ENCODE peak calls at places on chromosome 4, in five cellular contexts. C is endodermal cell, S is ovary, Q is mammary epithelial cell, J is prostate gland. O is an unnamed sample.

GRCh38 chr4:152168960-152169616 is 366.8 kb downstream of the FBXW7 start:
- DNase-seq in C (peak), S (no peak), Q (no peak), J (no peak), O (no peak)

GRCh38 chr4:173074501-173074946 is 94.1 kb upstream of the GALNT7 start:
- DNase-seq in C (peak), S (no peak), Q (peak), J (no peak), O (peak)

GRCh38 chr4:39963656-39964055 is 14.1 kb downstream of the PDS5A start:
- DNase-seq in C (no peak), S (no peak), Q (no peak), J (no peak), O (no peak)

GRCh38 chr4:72418458-72418857 is 150.6 kb downstream of the ADAMTS3 start:
- DNase-seq in C (no peak), S (peak), Q (peak), J (no peak), O (peak)

GRCh38 chr4:40800064-40800463 is 50.3 kb downstream of the NSUN7 start:
- DNase-seq in C (no peak), S (no peak), Q (no peak), J (no peak), O (no peak)

GRCh38 chr4:51836531-51836930 is 6.4 kb upstream of the DCUN1D4 start:
- DNase-seq in C (no peak), S (no peak), Q (no peak), J (no peak), O (no peak)

GRCh38 chr4:79292008-79292407 is 33.9 kb downstream of the NAA11 start:
- DNase-seq in C (no peak), S (no peak), Q (no peak), J (no peak), O (no peak)

GRCh38 chr4:84985952-84986351 is 19.5 kb upstream of the WDFY3 start:
- DNase-seq in C (no peak), S (no peak), Q (peak), J (no peak), O (no peak)

GRCh38 chr4:177453116-177453515 is 10.9 kb upstream of the AGA start:
- DNase-seq in C (no peak), S (no peak), Q (no peak), J (no peak), O (no peak)

GRCh38 chr4:39713691-39714090 is 15.8 kb downstream of the UBE2K start:
- DNase-seq in C (no peak), S (no peak), Q (no peak), J (no peak), O (no peak)

GRCh38 chr4:46975144-46975543 is 18.2 kb downstream of the GABRA4 start:
- DNase-seq in C (no peak), S (no peak), Q (no peak), J (no peak), O (no peak)
- H3K27ac ChIP-seq in C (no peak), S (no peak), Q (no peak), J (no peak), O (no peak)

DNA sequence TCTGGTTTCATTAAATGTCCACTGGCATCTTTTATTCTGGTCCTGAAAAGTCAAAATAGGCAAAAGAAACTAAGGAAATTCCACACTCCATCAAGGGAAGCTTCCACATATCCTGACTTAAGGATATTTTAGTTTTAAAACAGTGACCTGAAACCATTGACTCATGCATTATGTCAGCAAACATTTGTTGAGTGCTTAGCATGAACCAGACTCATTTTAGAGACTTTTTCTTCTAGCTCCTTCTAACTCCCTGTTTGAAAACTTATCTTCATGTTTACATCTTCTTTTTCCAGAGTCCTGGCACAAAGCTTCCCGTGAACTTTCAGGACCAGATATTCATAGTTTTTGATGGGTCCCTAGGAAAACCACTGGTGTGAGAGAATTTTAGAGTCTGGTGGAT is 6.8 kb upstream of the CXCL1 start:
- DNase-seq in C (no peak), S (no peak), Q (peak), J (no peak), O (no peak)
- H3K27ac ChIP-seq in C (no peak), S (no peak), Q (no peak), J (no peak), O (no peak)

DNA sequence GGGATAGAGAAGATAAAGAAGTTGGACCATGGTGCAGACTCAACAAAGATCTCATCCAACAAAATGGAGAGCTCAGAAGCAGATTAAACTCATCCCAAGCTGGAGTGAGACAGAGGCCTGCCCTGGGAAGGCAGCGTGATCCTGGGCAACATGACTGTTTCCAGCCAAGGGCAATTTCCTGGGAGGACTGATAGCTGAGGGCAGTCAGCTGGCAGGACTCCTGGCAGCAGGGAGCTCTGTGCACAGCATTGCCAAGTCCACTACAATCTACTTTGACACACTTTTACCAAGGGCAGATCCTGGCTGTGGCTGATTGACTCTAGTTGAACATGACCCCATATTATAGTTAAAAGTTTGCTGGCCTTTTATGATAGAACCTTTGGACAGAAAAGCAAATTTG is 357.3 kb upstream of the RASGEF1B start:
- DNase-seq in C (no peak), S (no peak), Q (no peak), J (no peak), O (peak)
- H3K27ac ChIP-seq in C (no peak), S (no peak), Q (no peak), J (no peak), O (no peak)

DNA sequence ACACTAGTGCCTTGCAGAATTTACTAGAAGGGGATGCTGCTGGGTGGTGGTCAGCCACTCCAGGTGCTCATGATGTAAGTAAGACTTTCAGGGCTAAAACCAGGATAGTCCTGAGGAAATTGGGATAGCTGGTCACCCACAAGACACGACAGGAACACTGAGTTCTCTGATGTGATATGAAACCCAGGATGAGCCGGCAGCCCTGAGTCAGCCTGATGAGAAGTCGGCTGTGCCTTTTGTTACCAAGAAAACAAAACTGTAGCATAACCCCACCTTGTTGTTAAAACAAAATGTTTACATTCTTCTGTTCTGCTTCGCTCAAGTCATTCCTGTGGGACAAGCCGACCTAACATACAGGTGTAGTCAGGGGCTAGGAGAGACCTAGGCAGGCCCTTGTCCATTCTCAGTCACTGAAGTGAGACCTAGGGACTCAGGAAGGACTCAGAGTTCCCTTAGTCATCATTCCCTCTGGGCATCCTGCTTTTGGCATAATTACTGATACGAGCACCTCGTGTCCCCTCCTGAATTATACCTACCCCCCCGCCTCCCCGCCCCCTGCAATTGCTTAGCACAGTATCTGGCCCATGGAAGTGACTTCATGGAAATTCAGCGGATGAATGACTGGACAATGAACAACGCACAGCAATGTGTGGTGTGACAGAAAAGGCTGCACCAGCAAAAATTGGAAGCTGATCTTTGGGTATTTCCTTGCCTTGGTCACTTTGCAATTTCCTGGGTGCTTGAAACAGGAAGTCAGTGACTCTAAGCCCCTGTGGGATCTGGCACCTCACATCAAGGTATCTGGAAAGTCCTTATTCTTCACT is 31.9 kb upstream of the TLR2 start:
- DNase-seq in C (no peak), S (no peak), Q (peak), J (no peak), O (peak)
- H3K27ac ChIP-seq in C (no peak), S (no peak), Q (peak), J (no peak), O (peak)

DNA sequence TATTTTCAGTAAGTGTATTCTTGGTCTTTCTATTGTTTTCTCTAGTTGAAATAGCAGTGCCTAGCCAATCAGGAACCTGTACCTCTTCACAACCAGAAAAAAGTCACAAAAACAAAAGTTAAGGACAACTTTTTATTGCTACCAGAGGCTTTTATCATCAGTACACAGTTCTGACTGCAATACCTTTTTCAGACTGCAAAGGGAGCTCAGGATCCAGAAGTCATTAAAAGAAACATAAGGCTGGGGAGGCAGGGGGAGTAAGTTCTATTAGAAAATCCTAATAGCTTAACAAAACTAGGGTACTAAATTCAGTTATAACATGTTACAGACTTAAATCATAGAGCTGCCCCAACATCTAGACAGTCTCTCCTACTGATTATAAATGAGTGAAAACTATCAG is 28.8 kb downstream of the CCNI start:
- DNase-seq in C (no peak), S (no peak), Q (no peak), J (no peak), O (no peak)
- H3K27ac ChIP-seq in C (no peak), S (no peak), Q (no peak), J (no peak), O (no peak)

GRCh38 chr4:88830576-88830975 is 132.9 kb upstream of the NAP1L5 start:
- DNase-seq in C (no peak), S (no peak), Q (no peak), J (no peak), O (no peak)
- H3K27ac ChIP-seq in C (no peak), S (no peak), Q (no peak), J (no peak), O (no peak)

GRCh38 chr4:122960298-122960985 is 38.0 kb upstream of the NUDT6 start:
- DNase-seq in C (no peak), S (no peak), Q (no peak), J (no peak), O (no peak)
- H3K27ac ChIP-seq in C (no peak), S (no peak), Q (no peak), J (no peak), O (no peak)

DNA sequence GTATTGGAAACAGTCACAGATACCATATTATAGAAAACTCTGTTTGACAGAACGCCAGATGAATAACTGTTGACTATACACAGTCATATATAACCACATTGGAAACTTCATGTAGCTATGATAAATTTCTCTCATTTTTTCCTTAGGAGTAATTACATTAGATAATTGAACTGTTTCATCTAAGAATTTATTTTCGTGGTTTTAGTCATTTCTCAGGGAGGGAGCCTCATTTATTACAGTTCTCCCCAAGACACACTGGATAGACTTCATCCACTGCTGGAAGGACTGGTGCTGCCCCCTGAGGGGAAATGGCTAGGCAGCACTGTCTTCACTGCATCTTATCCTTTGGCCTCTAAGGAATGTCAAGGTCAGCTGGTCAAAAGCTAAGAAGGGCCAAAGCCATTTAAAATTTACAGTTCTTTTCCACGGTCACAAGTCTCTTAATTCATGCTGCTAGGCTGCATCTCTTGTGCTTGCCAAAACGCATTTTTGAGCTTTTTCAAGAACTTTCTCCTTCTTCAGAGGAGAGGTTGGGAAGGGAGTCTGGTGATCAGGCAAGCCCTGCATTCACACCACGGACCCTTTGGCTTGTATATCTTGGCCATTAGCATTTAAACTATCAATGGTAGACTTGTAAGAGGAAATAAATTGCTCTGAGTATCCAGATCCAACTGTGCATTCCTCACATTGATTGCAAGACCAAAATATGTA is 145.1 kb downstream of the CBR4 start:
- DNase-seq in C (peak), S (no peak), Q (peak), J (no peak), O (peak)
- H3K27ac ChIP-seq in C (no peak), S (no peak), Q (no peak), J (no peak), O (peak)

GRCh38 chr4:156948133-156948532 is 23.5 kb downstream of the PDGFC start:
- DNase-seq in C (no peak), S (no peak), Q (no peak), J (no peak), O (no peak)

GRCh38 chr4:156949373-156949814 is 22.2 kb downstream of the PDGFC start:
- DNase-seq in C (no peak), S (no peak), Q (peak), J (no peak), O (no peak)

GRCh38 chr4:156950090-156950489 is 21.5 kb downstream of the PDGFC start:
- DNase-seq in C (no peak), S (no peak), Q (no peak), J (no peak), O (no peak)

GRCh38 chr4:156946508-156947197 is 24.9 kb downstream of the PDGFC start:
- DNase-seq in C (no peak), S (no peak), Q (peak), J (no peak), O (peak)

GRCh38 chr4:156948738-156949137 is 22.9 kb downstream of the PDGFC start:
- DNase-seq in C (no peak), S (no peak), Q (no peak), J (no peak), O (no peak)
- H3K27ac ChIP-seq in C (no peak), S (no peak), Q (peak), J (peak), O (no peak)

O was measured in adrenal gland.